ENCODE peak calls at places on chromosomes 7 and 10, in five cellular contexts. X is ACHN; A is stimulated activated CD8-positive, alpha-beta memory T cell treated with anti-CD3 and anti-CD28 coated beads, Interleukin-7, amount 100 ng/mL, for 1 hour; Q is adipocyte; K is WTC11. Z is an unnamed sample.

GRCh38 chr10:129728246-129728820 is 235.7 kb downstream of the EBF3 start:
- DNase-seq in A (no peak), Q (no peak), X (no peak), K (no peak), Z (no peak)

GRCh38 chr10:63520463-63521388 is 475 bp upstream of the REEP3 start:
- DNase-seq in X (peak), Q (peak), A (peak), K (peak), Z (no peak)

GRCh38 chr10:131739201-131739600 is 161.6 kb upstream of the PPP2R2D start:
- DNase-seq in A (no peak), X (no peak), K (no peak), Q (no peak), Z (no peak)

GRCh38 chr7:48839108-48839507 is 85.2 kb upstream of the CDC14C start:
- DNase-seq in K (no peak), X (no peak), Q (no peak), A (no peak), Z (no peak)

GRCh38 chr10:11082551-11082950 is 64.9 kb downstream of the CELF2 start:
- DNase-seq in A (no peak), X (no peak), Q (no peak), K (no peak), Z (no peak)

GRCh38 chr7:801940-802364 is 30.3 kb upstream of the SUN1 start:
- DNase-seq in X (no peak), A (no peak), Q (no peak), K (no peak), Z (no peak)

GRCh38 chr7:86932038-86932512 is 127.4 kb downstream of the ELAPOR2 start:
- DNase-seq in K (no peak), X (no peak), A (no peak), Q (peak), Z (peak)

GRCh38 chr10:101014230-101014884 is 14.7 kb downstream of the LZTS2 start:
- DNase-seq in Q (peak), X (peak), A (peak), K (peak), Z (peak)

GRCh38 chr7:57403601-57404342 is 46.2 kb upstream of the ZNF716 start:
- DNase-seq in X (no peak), Q (no peak), K (no peak), A (no peak), Z (no peak)

GRCh38 chr7:70654979-70655378 is 477.0 kb upstream of the GALNT17 start:
- DNase-seq in K (no peak), X (no peak), Q (no peak), A (no peak), Z (no peak)